ENCODE peak calls at places on chromosomes 16 and 17, in six cellular contexts. O is dorsolateral prefrontal cortex, G is HL-60, Z is gastrocnemius medialis, U is neuronal stem cell, R is PC-9. B is an unnamed sample.
A peak's percentile ranks its signal among the peaks of the same experiment; 100 is the strongest.

GRCh38 chr16:4862639-4863038 is 15.4 kb downstream of the UBN1 start:
- DNase-seq in O (no peak), G (peak; percentile 71), Z (peak; percentile 77), U (no peak), R (no peak), B (no peak)

GRCh38 chr17:50918933-50919296 is 52.8 kb upstream of the TOB1 start:
- DNase-seq in O (peak; percentile 74), G (no peak), Z (no peak), U (no peak), R (no peak), B (no peak)

GRCh38 chr17:50035421-50035879 is 20.5 kb upstream of the ITGA3 start:
- DNase-seq in O (no peak), G (no peak), Z (no peak), U (no peak), R (no peak), B (no peak)

GRCh38 chr17:55607736-55608341 is 96.6 kb upstream of the SMIM36 start:
- DNase-seq in O (no peak), G (no peak), Z (no peak), U (no peak), R (no peak), B (no peak)

GRCh38 chr17:68771867-68772515 is 170.8 kb upstream of the FAM20A start:
- DNase-seq in O (no peak), G (peak; percentile 26), Z (no peak), U (peak; percentile 24), R (peak; percentile 12), B (no peak)

GRCh38 chr17:10357768-10358167 is 15.0 kb downstream of the MYH13 start:
- DNase-seq in O (no peak), G (no peak), Z (no peak), U (no peak), R (peak; percentile 4), B (no peak)

GRCh38 chr17:82871056-82871775 is 31.4 kb upstream of the ZNF750 start:
- DNase-seq in O (no peak), G (no peak), Z (no peak), U (no peak), R (no peak), B (no peak)

GRCh38 chr16:82888616-82889015 is 261.8 kb downstream of the CDH13 start:
- DNase-seq in O (no peak), G (no peak), Z (no peak), U (no peak), R (no peak), B (no peak)

GRCh38 chr17:71084838-71085237 is 915.5 kb downstream of the KCNJ2 start:
- DNase-seq in O (no peak), G (no peak), Z (no peak), U (no peak), R (no peak), B (no peak)

GRCh38 chr16:29021471-29021870 is 36.6 kb downstream of the LAT start:
- DNase-seq in O (no peak), G (no peak), Z (no peak), U (no peak), R (no peak), B (no peak)

GRCh38 chr17:50939795-50940684 is 73.9 kb upstream of the TOB1 start:
- DNase-seq in O (peak; percentile 18), G (no peak), Z (no peak), U (no peak), R (no peak), B (no peak)

GRCh38 chr17:7477392-7478275 is 1.8 kb downstream of the ZBTB4 start:
- DNase-seq in O (peak; percentile 58), G (no peak), Z (peak; percentile 44), U (no peak), R (peak; percentile 74), B (no peak)

GRCh38 chr17:37642706-37643105 is 540 bp downstream of the DDX52 start:
- DNase-seq in O (no peak), G (no peak), Z (no peak), U (no peak), R (no peak), B (peak; percentile 20)

GRCh38 chr16:12415072-12415471 is 388.6 kb downstream of the CPPED1 start:
- DNase-seq in O (no peak), G (no peak), Z (no peak), U (no peak), R (no peak), B (no peak)

GRCh38 chr17:29710891-29711418 is 88.2 kb upstream of the CORO6 start:
- DNase-seq in O (no peak), G (no peak), Z (no peak), U (no peak), R (peak; percentile 77), B (peak; percentile 86)

GRCh38 chr17:44210342-44211192 is 8.9 kb downstream of the UBTF start:
- DNase-seq in O (peak; percentile 91), G (peak; percentile 92), Z (peak; percentile 87), U (peak; percentile 78), R (no peak), B (no peak)

GRCh38 chr16:26118575-26118974 is 426.8 kb downstream of the HS3ST4 start:
- DNase-seq in O (no peak), G (no peak), Z (no peak), U (peak; percentile 24), R (no peak), B (no peak)

GRCh38 chr17:57773557-57773956 is 28.5 kb upstream of the CCDC182 start:
- DNase-seq in O (no peak), G (no peak), Z (no peak), U (no peak), R (no peak), B (no peak)

GRCh38 chr17:32523827-32524552 is 37.2 kb downstream of the CDK5R1 start:
- DNase-seq in O (no peak), G (no peak), Z (no peak), U (no peak), R (no peak), B (no peak)
- H3K27ac ChIP-seq in O (no peak overlapping the region), G (no peak overlapping the region), Z (no peak overlapping the region), U (no peak overlapping the region), R (no peak overlapping the region), B (no peak overlapping the region)

DNA sequence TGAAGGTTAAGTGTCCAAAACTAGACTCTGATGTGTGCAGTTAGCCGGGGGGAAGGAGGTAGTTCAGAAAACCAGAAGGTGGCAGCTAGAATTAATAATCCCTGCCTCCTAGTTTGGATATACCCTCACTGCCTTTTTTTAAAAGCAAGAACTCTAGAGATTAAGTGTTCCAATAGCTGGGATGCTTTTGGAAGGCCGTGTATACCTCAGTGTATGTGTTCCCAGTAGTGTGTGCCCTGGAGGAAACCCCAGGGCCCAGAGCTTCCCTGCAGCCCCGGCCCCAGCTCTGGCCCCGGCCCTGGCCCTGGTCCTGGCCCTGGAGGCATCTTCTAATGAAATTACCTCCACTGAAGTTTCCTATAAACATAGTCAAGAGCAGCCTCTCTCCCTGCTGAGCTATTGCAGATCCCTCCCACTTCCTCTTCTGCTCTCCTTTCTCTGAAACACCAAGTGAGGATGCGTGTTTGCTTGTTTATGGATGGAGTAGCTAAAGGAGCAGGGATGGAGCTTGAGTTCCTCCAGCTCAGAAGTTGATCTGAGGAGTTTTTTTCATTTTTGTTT is 130.7 kb downstream of the PRKCA start:
- DNase-seq in O (no peak), G (peak; percentile 45), Z (no peak), U (no peak), R (no peak), B (no peak)
- H3K27ac ChIP-seq in O (no peak overlapping the region), G (no peak overlapping the region), Z (no peak overlapping the region), U (no peak overlapping the region), R (no peak overlapping the region), B (no peak overlapping the region)

GRCh38 chr16:50368410-50369132 is at the start of gene BRD7:
- DNase-seq in O (peak; percentile 58), G (peak; percentile 43), Z (peak; percentile 50), U (peak; percentile 74), R (peak; percentile 62), B (no peak)

GRCh38 chr16:50371936-50372595 is 3.3 kb upstream of the BRD7 start:
- DNase-seq in O (peak; percentile 75), G (no peak), Z (no peak), U (no peak), R (no peak), B (no peak)

GRCh38 chr16:50371036-50371716 is 2.4 kb upstream of the BRD7 start:
- DNase-seq in O (no peak), G (no peak), Z (no peak), U (no peak), R (no peak), B (no peak)

GRCh38 chr16:50367777-50368409 is 895 bp downstream of the BRD7 start:
- DNase-seq in O (no peak), G (no peak), Z (no peak), U (no peak), R (no peak), B (peak; percentile 10)

DNA sequence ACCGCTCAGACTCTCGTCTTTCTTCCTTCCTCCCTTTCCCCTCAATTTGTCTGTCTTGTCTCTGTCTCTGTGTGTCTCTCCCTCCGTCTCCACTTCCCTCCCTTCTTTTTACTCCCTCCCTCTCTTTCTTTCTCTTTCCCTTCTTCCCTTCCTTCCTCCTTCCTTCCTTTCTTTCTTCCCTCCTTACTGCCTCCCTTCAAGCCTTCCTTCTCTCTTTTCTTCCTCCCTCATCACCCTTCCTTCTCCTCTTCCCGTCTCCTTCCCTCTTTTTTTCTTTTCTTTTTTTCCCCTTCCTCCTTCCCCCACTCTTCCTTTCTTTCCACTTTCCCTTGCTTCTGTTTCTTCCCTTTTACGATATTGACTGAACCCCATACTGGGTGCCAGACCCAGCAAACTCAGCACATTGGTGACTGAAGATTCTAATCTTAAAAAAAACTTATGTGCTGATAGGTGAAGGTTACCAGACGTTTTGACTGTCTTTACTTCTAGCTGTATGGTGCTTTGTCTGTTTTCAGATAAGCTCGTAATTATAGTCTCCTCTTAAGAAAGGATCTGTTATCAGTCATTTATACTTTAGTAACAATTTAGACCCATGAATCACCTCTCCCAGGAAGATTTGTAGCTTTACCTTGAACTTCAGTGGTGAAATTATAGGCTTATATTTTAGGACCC is 481 bp upstream of the BRD7 start:
- DNase-seq in O (no peak), G (no peak), Z (no peak), U (no peak), R (no peak), B (no peak)
- H3K27ac ChIP-seq in O (no peak overlapping the region), G (no peak overlapping the region), Z (peak overlapping the region; percentile 60), U (no peak overlapping the region), R (no peak overlapping the region), B (no peak overlapping the region)

GRCh38 chr16:88013091-88013609 is 61.9 kb downstream of the BANP start:
- DNase-seq in O (peak; percentile 29), G (no peak), Z (no peak), U (no peak), R (no peak), B (no peak)

GRCh38 chr16:88013766-88014165 is 62.5 kb downstream of the BANP start:
- DNase-seq in O (peak; percentile 20), G (no peak), Z (no peak), U (no peak), R (no peak), B (no peak)

GRCh38 chr16:88015806-88016140 is 64.5 kb downstream of the BANP start:
- DNase-seq in O (peak; percentile 22), G (no peak), Z (no peak), U (no peak), R (no peak), B (no peak)

GRCh38 chr16:88014954-88015805 is 63.9 kb downstream of the BANP start:
- DNase-seq in O (peak; percentile 39), G (no peak), Z (no peak), U (no peak), R (no peak), B (no peak)

GRCh38 chr16:88014201-88014781 is 63.1 kb downstream of the BANP start:
- DNase-seq in O (peak; percentile 25), G (no peak), Z (no peak), U (no peak), R (no peak), B (no peak)
- H3K27ac ChIP-seq in O (no peak overlapping the region), G (no peak overlapping the region), Z (no peak overlapping the region), U (no peak overlapping the region), R (no peak overlapping the region), B (no peak overlapping the region)

GRCh38 chr17:77003699-77004098 is 135.5 kb downstream of the MGAT5B start:
- DNase-seq in O (no peak), G (no peak), Z (no peak), U (no peak), R (no peak), B (no peak)
- H3K27ac ChIP-seq in O (no peak overlapping the region), G (no peak overlapping the region), Z (no peak overlapping the region), U (no peak overlapping the region), R (peak overlapping the region; percentile 28), B (no peak overlapping the region)